ENCODE peak calls at places on chromosome 13, in five cellular contexts. P is K562; H is colonic mucosa; Q is small intestine; N is CD8-positive, alpha-beta memory T cell. K is an unnamed sample. For H3K27me3 and H3K36me3, the result is how much of the 10 kb centered on the place peaks cover.

GRCh38 chr13:49927755-49928154 is 8.4 kb downstream of the SPRYD7 start:
- DNase-seq in P (no peak), H (no peak), Q (no peak), N (no peak), K (no peak)

GRCh38 chr13:74027161-74027779 is 106.9 kb downstream of the KLF12 start:
- DNase-seq in P (no peak), H (no peak), Q (no peak), N (no peak), K (no peak)

GRCh38 chr13:86882107-86882506 is 789.1 kb upstream of the SLITRK5 start:
- DNase-seq in P (no peak), H (no peak), Q (no peak), N (no peak), K (no peak)

GRCh38 chr13:60583196-60583908 is 186.3 kb downstream of the TDRD3 start:
- DNase-seq in P (no peak), H (peak), Q (no peak), N (no peak), K (no peak)

GRCh38 chr13:50701469-50701868 is 142.0 kb downstream of the DLEU7 start:
- DNase-seq in P (no peak), H (no peak), Q (no peak), N (no peak), K (no peak)

GRCh38 chr13:23656637-23657036 is 86.4 kb downstream of the TNFRSF19 start:
- DNase-seq in P (no peak), H (no peak), Q (no peak), N (no peak), K (no peak)

GRCh38 chr13:103299079-103299478 is 232.9 kb upstream of the SLC10A2 start:
- DNase-seq in P (no peak), H (peak), Q (peak), N (no peak), K (no peak)

GRCh38 chr13:40064723-40065122 is 409.3 kb downstream of the COG6 start:
- DNase-seq in P (no peak), H (no peak), Q (no peak), N (no peak), K (peak)

GRCh38 chr13:83216521-83217245 is 665.6 kb downstream of the SLITRK1 start:
- DNase-seq in P (no peak), H (no peak), Q (no peak), N (no peak), K (no peak)

GRCh38 chr13:31639443-31640163 is 99.7 kb upstream of the RXFP2 start:
- DNase-seq in P (no peak), H (no peak), Q (no peak), N (no peak), K (no peak)

GRCh38 chr13:114142640-114143490 is 10.4 kb upstream of the RASA3 start:
- DNase-seq in P (no peak), H (peak), Q (peak), N (peak), K (no peak)

GRCh38 chr13:60654405-60654804 is 257.4 kb downstream of the TDRD3 start:
- DNase-seq in P (no peak), H (no peak), Q (peak), N (no peak), K (peak)

GRCh38 chr13:113927661-113928581 is 46.0 kb downstream of the C13orf46 start:
- DNase-seq in P (no peak), H (no peak), Q (no peak), N (no peak), K (peak)

GRCh38 chr13:106373989-106374572 is 161.4 kb downstream of the EFNB2 start:
- DNase-seq in P (no peak), H (no peak), Q (no peak), N (no peak), K (no peak)

GRCh38 chr13:62171697-62172096 is 756.0 kb upstream of the PCDH20 start:
- DNase-seq in P (no peak), H (no peak), Q (no peak), N (no peak), K (no peak)

GRCh38 chr13:40798380-40798779 is 9.0 kb downstream of the SLC25A15 start:
- DNase-seq in P (no peak), H (no peak), Q (no peak), N (no peak), K (no peak)

GRCh38 chr13:76622336-76623045 is 263.7 kb downstream of the KCTD12 start:
- DNase-seq in P (no peak), H (no peak), Q (no peak), N (no peak), K (no peak)

GRCh38 chr13:27853345-27853744 is 61.1 kb downstream of the GSX1 start:
- DNase-seq in P (no peak), H (no peak), Q (peak), N (no peak), K (no peak)
- H3K27me3 ChIP-seq in P (under half), H (under half), Q (under half), N (under half), K (under half)

GRCh38 chr13:110453767-110454166 is 107.8 kb downstream of the RAB20 start:
- DNase-seq in P (no peak), H (no peak), Q (no peak), N (no peak), K (no peak)
- H3K36me3 ChIP-seq in P (under half), H (under half), Q (under half), N (under half), K (under half)

GRCh38 chr13:72643339-72643989 is 84.0 kb downstream of the MZT1 start:
- DNase-seq in P (peak), H (peak), Q (peak), N (peak), K (peak)

GRCh38 chr13:72651196-72651595 is 76.2 kb downstream of the MZT1 start:
- DNase-seq in P (no peak), H (no peak), Q (peak), N (no peak), K (no peak)

GRCh38 chr13:72648513-72649065 is 78.8 kb downstream of the MZT1 start:
- DNase-seq in P (no peak), H (no peak), Q (peak), N (no peak), K (no peak)

GRCh38 chr13:72645521-72645920 is 81.9 kb downstream of the MZT1 start:
- DNase-seq in P (no peak), H (no peak), Q (no peak), N (no peak), K (no peak)
- H3K27me3 ChIP-seq in P (under half), H (under half), Q (under half), N (under half), K (under half)

GRCh38 chr13:33263976-33264619 is 21.5 kb downstream of the STARD13 start:
- DNase-seq in P (no peak), H (no peak), Q (no peak), N (no peak), K (peak)

GRCh38 chr13:33263484-33263883 is 22.1 kb downstream of the STARD13 start:
- DNase-seq in P (no peak), H (no peak), Q (no peak), N (no peak), K (no peak)

GRCh38 chr13:33265133-33265532 is 20.4 kb downstream of the STARD13 start:
- DNase-seq in P (no peak), H (no peak), Q (no peak), N (no peak), K (no peak)

GRCh38 chr13:33264620-33264978 is 21.0 kb downstream of the STARD13 start:
- DNase-seq in P (no peak), H (peak), Q (peak), N (no peak), K (peak)

GRCh38 chr13:33265607-33266006 is 19.9 kb downstream of the STARD13 start:
- DNase-seq in P (no peak), H (no peak), Q (no peak), N (no peak), K (no peak)
- H3K36me3 ChIP-seq in P (under half), H (under half), Q (under half), N (under half), K (under half)

GRCh38 chr13:112073245-112074138 is 6.5 kb downstream of the SOX1 start:
- DNase-seq in P (no peak), H (no peak), Q (no peak), N (no peak), K (no peak)

GRCh38 chr13:112071902-112072530 is 5.1 kb downstream of the SOX1 start:
- DNase-seq in P (no peak), H (no peak), Q (no peak), N (no peak), K (no peak)

GRCh38 chr13:112071011-112071901 is 4.3 kb downstream of the SOX1 start:
- DNase-seq in P (no peak), H (no peak), Q (no peak), N (no peak), K (no peak)

GRCh38 chr13:112072531-112073244 is 5.7 kb downstream of the SOX1 start:
- DNase-seq in P (no peak), H (no peak), Q (no peak), N (no peak), K (peak)

DNA sequence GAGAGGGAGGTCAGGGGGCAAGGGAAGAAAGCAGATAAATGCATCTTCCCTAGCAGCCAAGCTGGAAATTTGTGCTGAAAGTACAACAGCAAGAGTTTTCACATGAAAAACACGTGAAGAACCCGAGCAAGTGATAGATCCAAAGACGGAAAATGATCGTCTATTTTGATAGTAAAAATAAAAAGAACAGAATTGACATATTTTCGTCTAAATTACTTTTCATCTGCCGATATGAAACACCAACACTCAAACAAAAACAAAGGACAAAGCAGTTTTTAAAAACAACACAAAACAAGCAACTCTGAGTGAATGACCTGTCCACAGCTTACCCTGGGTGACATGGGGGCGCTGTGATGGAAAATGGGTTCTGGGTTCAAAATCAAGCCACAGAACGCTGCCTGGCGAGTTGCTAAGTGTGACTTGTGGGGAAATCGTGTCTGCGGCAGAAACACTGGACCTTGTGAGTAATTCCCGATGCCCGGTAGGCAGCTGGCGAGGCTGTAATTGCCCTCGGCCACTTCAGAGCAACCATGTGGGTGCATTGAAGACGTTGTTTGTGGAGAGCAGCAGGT is 7.3 kb downstream of the SOX1 start:
- DNase-seq in P (no peak), H (no peak), Q (no peak), N (no peak), K (no peak)
- H3K27me3 ChIP-seq in P (under half), H (half or more), Q (under half), N (half or more), K (under half)

GRCh38 chr13:111256946-111257345 is 63.5 kb upstream of the TEX29 start:
- DNase-seq in P (no peak), H (no peak), Q (no peak), N (no peak), K (no peak)
- H3K36me3 ChIP-seq in P (under half), H (under half), Q (under half), N (under half), K (under half)

DNA sequence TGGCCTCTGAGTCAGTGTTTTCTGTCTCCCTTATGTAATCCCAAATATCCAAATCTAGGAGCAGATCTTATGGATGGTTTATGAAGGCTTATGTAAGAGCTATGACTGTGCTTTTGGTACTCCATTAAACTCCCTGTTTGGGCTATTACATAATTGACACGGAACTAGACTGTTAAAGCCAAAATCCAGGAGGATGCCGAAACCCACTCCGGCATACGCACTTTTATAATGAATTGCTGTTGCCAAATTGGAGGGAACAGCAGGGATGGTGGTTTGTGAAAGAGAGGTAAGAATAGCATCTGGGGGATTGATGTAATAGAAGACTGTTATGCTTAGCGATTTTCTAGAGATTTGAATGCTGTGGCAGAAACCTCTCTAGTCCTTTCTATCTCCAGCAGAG is 2.0 kb downstream of the MTUS2 start:
- DNase-seq in P (no peak), H (no peak), Q (no peak), N (no peak), K (no peak)
- H3K27me3 ChIP-seq in P (under half), H (under half), Q (under half), N (under half), K (under half)

DNA sequence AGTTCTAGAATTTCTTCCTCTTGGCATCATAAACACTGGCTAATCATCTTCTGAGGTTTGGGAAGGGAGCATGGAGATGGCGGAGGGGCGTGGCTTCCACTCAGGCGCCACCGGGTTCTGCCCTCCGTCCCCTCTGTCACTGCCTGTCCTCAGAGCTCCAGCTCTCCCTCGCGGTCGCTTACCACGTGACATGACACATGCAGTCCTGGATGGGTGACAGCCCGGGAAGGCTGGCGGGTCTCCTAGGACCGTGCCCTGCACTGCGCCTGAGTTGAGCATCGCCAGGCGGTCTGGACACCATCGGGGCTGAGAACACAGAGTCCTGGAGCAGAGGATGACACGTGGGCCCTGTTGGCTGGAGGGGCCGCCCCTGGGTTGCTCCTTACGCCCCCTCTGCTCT is 123.3 kb downstream of the RAB20 start:
- DNase-seq in P (no peak), H (no peak), Q (no peak), N (no peak), K (no peak)
- H3K36me3 ChIP-seq in P (under half), H (under half), Q (under half), N (under half), K (under half)

GRCh38 chr13:94703721-94704314 is 8.5 kb downstream of the SOX21 start:
- DNase-seq in P (no peak), H (no peak), Q (no peak), N (no peak), K (no peak)
- H3K27me3 ChIP-seq in P (under half), H (half or more), Q (half or more), N (half or more), K (half or more)

GRCh38 chr13:111324736-111325135 is 4.3 kb downstream of the TEX29 start:
- DNase-seq in P (no peak), H (no peak), Q (no peak), N (no peak), K (no peak)

GRCh38 chr13:111325146-111325890 is 4.9 kb downstream of the TEX29 start:
- DNase-seq in P (no peak), H (no peak), Q (no peak), N (no peak), K (no peak)

GRCh38 chr13:111322916-111323331 is 2.5 kb downstream of the TEX29 start:
- DNase-seq in P (no peak), H (no peak), Q (no peak), N (no peak), K (no peak)

GRCh38 chr13:111323549-111323948 is 3.1 kb downstream of the TEX29 start:
- DNase-seq in P (no peak), H (no peak), Q (no peak), N (no peak), K (no peak)

GRCh38 chr13:111323950-111324651 is 3.7 kb downstream of the TEX29 start:
- DNase-seq in P (no peak), H (no peak), Q (no peak), N (no peak), K (no peak)
- H3K36me3 ChIP-seq in P (under half), H (under half), Q (under half), N (under half), K (under half)

K was measured in MG63.